ENCODE peak calls at places on chromosomes 4 and X, in eight cellular contexts. One of them, this sample, is unnamed.

GRCh38 chrX:9816094-9816700 is 30.0 kb downstream of the SHROOM2 start:
- DNase-seq in coronary artery: no peak
- DNase-seq in GM23338: no peak
- DNase-seq in glutamatergic neuron: no peak
- DNase-seq in endothelial cell: no peak
- DNase-seq in heart left ventricle: no peak
- DNase-seq in fibroblast of lung: peak; percentile 46
- DNase-seq in tibial artery: no peak
- DNase-seq in this sample: no peak

GRCh38 chr4:119490335-119490734 is 138.3 kb downstream of the PDE5A start:
- DNase-seq in coronary artery: no peak
- DNase-seq in GM23338: peak; percentile 68
- DNase-seq in glutamatergic neuron: no peak
- DNase-seq in endothelial cell: peak; percentile 20
- DNase-seq in heart left ventricle: no peak
- DNase-seq in fibroblast of lung: peak; percentile 23
- DNase-seq in tibial artery: no peak
- DNase-seq in this sample: no peak

GRCh38 chr4:185359767-185360446 is 35.8 kb downstream of the LRP2BP start:
- DNase-seq in coronary artery: no peak
- DNase-seq in GM23338: no peak
- DNase-seq in glutamatergic neuron: no peak
- DNase-seq in endothelial cell: no peak
- DNase-seq in heart left ventricle: no peak
- DNase-seq in fibroblast of lung: peak; percentile 90
- DNase-seq in tibial artery: no peak
- DNase-seq in this sample: no peak

GRCh38 chrX:96372313-96373046 is 312.2 kb upstream of the DIAPH2 start:
- DNase-seq in coronary artery: no peak
- DNase-seq in GM23338: peak; percentile 67
- DNase-seq in glutamatergic neuron: no peak
- DNase-seq in endothelial cell: peak; percentile 15
- DNase-seq in heart left ventricle: no peak
- DNase-seq in fibroblast of lung: peak; percentile 12
- DNase-seq in tibial artery: no peak
- DNase-seq in this sample: no peak

GRCh38 chr4:126915999-126916625 is 716.6 kb upstream of the INTU start:
- DNase-seq in coronary artery: no peak
- DNase-seq in GM23338: no peak
- DNase-seq in glutamatergic neuron: no peak
- DNase-seq in endothelial cell: no peak
- DNase-seq in heart left ventricle: no peak
- DNase-seq in fibroblast of lung: peak; percentile 13
- DNase-seq in tibial artery: no peak
- DNase-seq in this sample: no peak

GRCh38 chr4:53055716-53056413 is 193.7 kb downstream of the RASL11B start:
- DNase-seq in coronary artery: no peak
- DNase-seq in GM23338: no peak
- DNase-seq in glutamatergic neuron: no peak
- DNase-seq in endothelial cell: no peak
- DNase-seq in heart left ventricle: no peak
- DNase-seq in fibroblast of lung: peak; percentile 31
- DNase-seq in tibial artery: no peak
- DNase-seq in this sample: no peak

GRCh38 chr4:183772361-183772760 is 113.3 kb downstream of the TRAPPC11 start:
- DNase-seq in coronary artery: no peak
- DNase-seq in GM23338: no peak
- DNase-seq in glutamatergic neuron: no peak
- DNase-seq in endothelial cell: no peak
- DNase-seq in heart left ventricle: no peak
- DNase-seq in fibroblast of lung: no peak
- DNase-seq in tibial artery: no peak
- DNase-seq in this sample: no peak

GRCh38 chrX:15564981-15565579 is 35.7 kb downstream of the ACE2 start:
- DNase-seq in coronary artery: peak; percentile 75
- DNase-seq in GM23338: peak; percentile 63
- DNase-seq in glutamatergic neuron: peak; percentile 38
- DNase-seq in endothelial cell: peak; percentile 30
- DNase-seq in heart left ventricle: peak; percentile 52
- DNase-seq in fibroblast of lung: peak; percentile 49
- DNase-seq in tibial artery: peak; percentile 55
- DNase-seq in this sample: peak; percentile 53

GRCh38 chr4:54213812-54214211 is 15.3 kb upstream of the PDGFRA start:
- DNase-seq in coronary artery: no peak
- DNase-seq in GM23338: no peak
- DNase-seq in glutamatergic neuron: no peak
- DNase-seq in endothelial cell: no peak
- DNase-seq in heart left ventricle: peak; percentile 31
- DNase-seq in fibroblast of lung: peak; percentile 43
- DNase-seq in tibial artery: no peak
- DNase-seq in this sample: no peak

GRCh38 chr4:56655209-56655626 is 25.9 kb downstream of the HOPX start:
- DNase-seq in coronary artery: no peak
- DNase-seq in GM23338: peak; percentile 76
- DNase-seq in glutamatergic neuron: peak; percentile 60
- DNase-seq in endothelial cell: peak; percentile 29
- DNase-seq in heart left ventricle: peak; percentile 47
- DNase-seq in fibroblast of lung: peak; percentile 40
- DNase-seq in tibial artery: no peak
- DNase-seq in this sample: no peak

GRCh38 chr4:154314248-154314647 is 177.4 kb downstream of the DCHS2 start:
- DNase-seq in coronary artery: no peak
- DNase-seq in GM23338: peak; percentile 43
- DNase-seq in glutamatergic neuron: no peak
- DNase-seq in endothelial cell: no peak
- DNase-seq in heart left ventricle: no peak
- DNase-seq in fibroblast of lung: peak; percentile 34
- DNase-seq in tibial artery: no peak
- DNase-seq in this sample: no peak

GRCh38 chr4:153294631-153295030 is 49.9 kb upstream of the MND1 start:
- DNase-seq in coronary artery: no peak
- DNase-seq in GM23338: no peak
- DNase-seq in glutamatergic neuron: no peak
- DNase-seq in endothelial cell: no peak
- DNase-seq in heart left ventricle: no peak
- DNase-seq in fibroblast of lung: peak; percentile 35
- DNase-seq in tibial artery: no peak
- DNase-seq in this sample: no peak

GRCh38 chrX:154310991-154311541 is 15.5 kb downstream of the TKTL1 start:
- DNase-seq in coronary artery: no peak
- DNase-seq in GM23338: no peak
- DNase-seq in glutamatergic neuron: no peak
- DNase-seq in endothelial cell: no peak
- DNase-seq in heart left ventricle: peak; percentile 13
- DNase-seq in fibroblast of lung: peak; percentile 10
- DNase-seq in tibial artery: no peak
- DNase-seq in this sample: no peak

DNA sequence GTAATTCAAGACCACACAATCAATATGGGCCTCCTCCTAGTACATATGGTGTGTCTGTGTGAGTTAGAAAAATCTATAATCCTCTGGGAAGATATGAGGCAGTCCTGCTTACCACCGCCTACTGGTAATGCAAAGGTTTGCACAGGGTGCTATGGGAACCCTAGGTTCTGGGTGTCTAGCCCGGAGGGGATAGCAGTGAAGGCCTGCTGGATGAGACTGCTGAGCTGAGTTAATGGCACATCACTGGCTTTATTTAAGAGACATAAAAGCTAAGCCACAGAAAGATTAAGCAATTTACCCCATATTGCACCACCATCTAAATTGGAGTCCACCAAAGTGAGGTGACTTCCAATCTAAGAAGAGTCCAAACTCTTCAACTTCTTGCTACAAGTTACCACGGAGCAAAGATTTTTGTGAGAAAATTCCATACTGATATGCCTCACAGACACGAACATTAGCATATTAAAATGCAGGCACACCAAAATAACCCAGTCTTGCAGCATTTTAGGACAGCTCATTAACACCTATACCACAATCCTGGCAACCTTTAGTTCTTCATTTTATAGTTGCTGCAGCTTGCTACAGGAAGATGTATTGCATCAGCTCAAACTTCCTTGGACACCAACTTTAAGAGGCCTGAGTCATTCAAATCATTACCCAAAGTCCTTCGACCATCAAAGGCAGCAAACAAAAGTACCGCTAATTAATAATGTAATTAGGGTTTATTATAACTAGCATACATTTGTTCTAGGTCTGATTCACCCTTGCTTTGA is 13.7 kb downstream of the DGKK start:
- DNase-seq in coronary artery: no peak
- DNase-seq in GM23338: no peak
- DNase-seq in glutamatergic neuron: no peak
- DNase-seq in endothelial cell: no peak
- DNase-seq in heart left ventricle: no peak
- DNase-seq in fibroblast of lung: no peak
- DNase-seq in tibial artery: no peak
- DNase-seq in this sample: no peak
- TF ChIP-seq CTCF in coronary artery: no peak
- TF ChIP-seq CTCF in GM23338: peak; percentile 22
- TF ChIP-seq CTCF in glutamatergic neuron: no peak
- TF ChIP-seq CTCF in endothelial cell: no peak
- TF ChIP-seq CTCF in heart left ventricle: no peak
- TF ChIP-seq CTCF in fibroblast of lung: no peak
- TF ChIP-seq CTCF in tibial artery: no peak
- TF ChIP-seq CTCF in this sample: no peak

GRCh38 chrX:40284852-40285251 is 187.1 kb upstream of the BCOR start:
- DNase-seq in coronary artery: no peak
- DNase-seq in GM23338: no peak
- DNase-seq in glutamatergic neuron: no peak
- DNase-seq in endothelial cell: no peak
- DNase-seq in heart left ventricle: no peak
- DNase-seq in fibroblast of lung: no peak
- DNase-seq in tibial artery: no peak
- DNase-seq in this sample: no peak
- TF ChIP-seq CTCF in coronary artery: no peak
- TF ChIP-seq CTCF in GM23338: no peak
- TF ChIP-seq CTCF in glutamatergic neuron: no peak
- TF ChIP-seq CTCF in endothelial cell: no peak
- TF ChIP-seq CTCF in heart left ventricle: no peak
- TF ChIP-seq CTCF in fibroblast of lung: no peak
- TF ChIP-seq CTCF in tibial artery: no peak
- TF ChIP-seq CTCF in this sample: no peak

DNA sequence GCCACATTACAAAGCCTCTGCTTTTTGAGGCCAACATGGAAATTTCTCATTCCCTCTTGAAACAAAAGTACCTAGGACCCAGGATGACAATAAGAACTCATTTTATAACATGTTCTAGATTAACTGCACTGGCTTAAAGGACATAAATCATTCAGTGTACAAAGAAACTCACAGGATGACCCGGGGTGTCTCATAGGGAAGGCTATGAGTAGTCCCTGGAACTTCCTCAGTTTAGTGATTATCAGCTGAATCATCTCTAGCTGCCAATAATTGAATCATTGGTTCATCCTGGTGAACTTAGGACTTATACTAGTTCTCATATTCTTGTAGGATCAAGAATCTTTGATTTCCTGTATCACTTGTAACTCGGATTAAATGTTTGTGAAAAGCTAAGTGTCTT is 95.8 kb upstream of the WDR1 start:
- DNase-seq in coronary artery: no peak
- DNase-seq in GM23338: no peak
- DNase-seq in glutamatergic neuron: no peak
- DNase-seq in endothelial cell: no peak
- DNase-seq in heart left ventricle: no peak
- DNase-seq in fibroblast of lung: no peak
- DNase-seq in tibial artery: no peak
- DNase-seq in this sample: no peak
- TF ChIP-seq CTCF in coronary artery: no peak
- TF ChIP-seq CTCF in GM23338: no peak
- TF ChIP-seq CTCF in glutamatergic neuron: no peak
- TF ChIP-seq CTCF in endothelial cell: no peak
- TF ChIP-seq CTCF in heart left ventricle: no peak
- TF ChIP-seq CTCF in fibroblast of lung: no peak
- TF ChIP-seq CTCF in tibial artery: no peak
- TF ChIP-seq CTCF in this sample: no peak

GRCh38 chr4:26235500-26235899 is 85.3 kb upstream of the RBPJ start:
- DNase-seq in coronary artery: no peak
- DNase-seq in GM23338: no peak
- DNase-seq in glutamatergic neuron: no peak
- DNase-seq in endothelial cell: no peak
- DNase-seq in heart left ventricle: peak; percentile 41
- DNase-seq in fibroblast of lung: peak; percentile 47
- DNase-seq in tibial artery: peak; percentile 80
- DNase-seq in this sample: no peak
- TF ChIP-seq CTCF in coronary artery: no peak
- TF ChIP-seq CTCF in GM23338: no peak
- TF ChIP-seq CTCF in glutamatergic neuron: no peak
- TF ChIP-seq CTCF in endothelial cell: no peak
- TF ChIP-seq CTCF in heart left ventricle: no peak
- TF ChIP-seq CTCF in fibroblast of lung: peak; percentile 23
- TF ChIP-seq CTCF in tibial artery: no peak
- TF ChIP-seq CTCF in this sample: no peak

DNA sequence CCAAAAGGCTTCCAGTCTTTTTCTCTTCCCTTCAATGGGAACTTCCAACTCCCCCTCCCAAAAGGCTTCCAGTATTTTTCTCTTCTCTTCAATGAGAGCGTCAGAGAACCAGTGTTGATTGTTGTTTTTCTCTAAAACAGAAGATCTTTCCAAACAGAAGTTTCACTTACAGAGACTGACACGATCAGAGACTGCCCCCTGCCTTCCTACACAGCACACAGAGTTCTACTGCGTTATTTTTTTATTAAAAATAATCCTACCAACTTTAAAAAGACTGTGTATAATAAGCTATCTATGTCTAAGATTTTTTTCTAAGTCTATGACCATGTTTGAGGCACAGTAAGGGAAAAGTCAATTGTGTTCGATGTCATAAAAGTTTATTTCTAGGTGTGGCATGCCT is 3.5 kb upstream of the HTR2C start:
- DNase-seq in coronary artery: no peak
- DNase-seq in GM23338: peak; percentile 49
- DNase-seq in glutamatergic neuron: no peak
- DNase-seq in endothelial cell: no peak
- DNase-seq in heart left ventricle: no peak
- DNase-seq in fibroblast of lung: no peak
- DNase-seq in tibial artery: no peak
- DNase-seq in this sample: no peak
- TF ChIP-seq CTCF in coronary artery: no peak
- TF ChIP-seq CTCF in GM23338: peak; percentile 60
- TF ChIP-seq CTCF in glutamatergic neuron: no peak
- TF ChIP-seq CTCF in endothelial cell: no peak
- TF ChIP-seq CTCF in heart left ventricle: no peak
- TF ChIP-seq CTCF in fibroblast of lung: no peak
- TF ChIP-seq CTCF in tibial artery: no peak
- TF ChIP-seq CTCF in this sample: no peak

DNA sequence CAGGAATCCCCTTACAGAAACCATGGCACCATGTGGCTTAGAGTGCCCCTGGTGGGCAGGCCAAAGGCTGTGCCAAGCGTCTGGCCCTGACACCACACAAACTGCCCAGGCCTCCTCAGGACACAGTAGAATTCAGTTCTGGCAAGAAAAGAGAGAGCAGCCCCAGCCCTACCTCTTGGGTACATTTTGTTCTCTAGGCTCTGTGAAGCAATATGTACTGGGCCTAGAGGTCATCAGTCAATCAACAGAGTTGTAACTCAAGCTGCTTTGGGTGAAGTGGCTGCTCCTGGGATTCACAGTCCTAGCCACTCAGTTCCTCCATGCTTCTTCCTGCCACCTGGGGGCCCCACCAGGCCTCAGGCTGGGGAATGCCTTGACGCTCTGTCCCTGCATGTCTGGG is 158.1 kb upstream of the MAMLD1 start:
- DNase-seq in coronary artery: peak; percentile 65
- DNase-seq in GM23338: peak; percentile 2
- DNase-seq in glutamatergic neuron: no peak
- DNase-seq in endothelial cell: no peak
- DNase-seq in heart left ventricle: no peak
- DNase-seq in fibroblast of lung: no peak
- DNase-seq in tibial artery: peak; percentile 31
- DNase-seq in this sample: no peak
- TF ChIP-seq CTCF in coronary artery: no peak
- TF ChIP-seq CTCF in GM23338: peak; percentile 0
- TF ChIP-seq CTCF in glutamatergic neuron: no peak
- TF ChIP-seq CTCF in endothelial cell: no peak
- TF ChIP-seq CTCF in heart left ventricle: no peak
- TF ChIP-seq CTCF in fibroblast of lung: no peak
- TF ChIP-seq CTCF in tibial artery: no peak
- TF ChIP-seq CTCF in this sample: no peak

GRCh38 chr4:142909908-142910307 is 63.8 kb upstream of the INPP4B start:
- DNase-seq in coronary artery: no peak
- DNase-seq in GM23338: no peak
- DNase-seq in glutamatergic neuron: no peak
- DNase-seq in endothelial cell: no peak
- DNase-seq in heart left ventricle: no peak
- DNase-seq in fibroblast of lung: peak; percentile 3
- DNase-seq in tibial artery: no peak
- DNase-seq in this sample: no peak
- TF ChIP-seq CTCF in coronary artery: no peak
- TF ChIP-seq CTCF in GM23338: no peak
- TF ChIP-seq CTCF in glutamatergic neuron: no peak
- TF ChIP-seq CTCF in endothelial cell: no peak
- TF ChIP-seq CTCF in heart left ventricle: no peak
- TF ChIP-seq CTCF in fibroblast of lung: no peak
- TF ChIP-seq CTCF in tibial artery: no peak
- TF ChIP-seq CTCF in this sample: no peak